ENCODE peak calls at places on chromosome 18, in nine cellular contexts. C is activated T-helper 1 cell treated with anti-CD3 and anti-CD28 coated beads, Interleukin-2, amount 50 U/mL, for 16 hours; S is activated naive CD4-positive, alpha-beta T cell treated with Interleukin-2 at 50 U/mL for 16 hours; D is mucosa of descending colon; A is astrocyte of the spinal cord; K is HT1080; E is fibroblast of the aortic adventitia; V is HuH-7.5; Q is upper lobe of right lung. Y is an unnamed sample.
A peak's percentile ranks its signal among the peaks of the same experiment; 100 is the strongest.

GRCh38 chr18:39945076-39945475 is 2010.0 kb upstream of the PIK3C3 start:
- DNase-seq in C (no peak), S (no peak), D (no peak), A (peak; percentile 45), K (no peak), E (no peak), V (no peak), Q (no peak), Y (no peak)

GRCh38 chr18:73943763-73944162 is 203.9 kb downstream of the FBXO15 start:
- DNase-seq in C (no peak), S (no peak), D (no peak), A (no peak), K (no peak), E (no peak), V (no peak), Q (no peak), Y (no peak)

GRCh38 chr18:50009772-50010171 is 185.2 kb downstream of the MYO5B start:
- DNase-seq in C (peak; percentile 2), S (peak; percentile 21), D (peak; percentile 64), A (no peak), K (peak; percentile 60), E (peak; percentile 18), V (peak; percentile 32), Q (peak; percentile 71), Y (peak; percentile 24)

GRCh38 chr18:76824754-76825153 is 2.4 kb downstream of the ZNF236 start:
- DNase-seq in C (no peak), S (no peak), D (no peak), A (no peak), K (no peak), E (no peak), V (no peak), Q (no peak), Y (no peak)

GRCh38 chr18:58355243-58355642 is 273.6 kb downstream of the ALPK2 start:
- DNase-seq in C (no peak), S (no peak), D (no peak), A (no peak), K (no peak), E (no peak), V (no peak), Q (no peak), Y (no peak)

GRCh38 chr18:48470484-48471180 is 61.4 kb upstream of the ZBTB7C start:
- DNase-seq in C (no peak), S (no peak), D (no peak), A (no peak), K (no peak), E (peak; percentile 83), V (no peak), Q (no peak), Y (no peak)

GRCh38 chr18:56550121-56550520 is 88.3 kb downstream of the TXNL1 start:
- DNase-seq in C (no peak), S (no peak), D (no peak), A (no peak), K (peak; percentile 26), E (peak; percentile 47), V (no peak), Q (no peak), Y (no peak)

GRCh38 chr18:61679836-61680235 is 213.0 kb downstream of the RNF152 start:
- DNase-seq in C (no peak), S (no peak), D (no peak), A (peak; percentile 20), K (no peak), E (no peak), V (no peak), Q (no peak), Y (no peak)

GRCh38 chr18:7684966-7685365 is 117.8 kb downstream of the PTPRM start:
- DNase-seq in C (no peak), S (no peak), D (no peak), A (no peak), K (peak; percentile 81), E (no peak), V (no peak), Q (no peak), Y (no peak)

GRCh38 chr18:41973989-41974388 is 19.0 kb downstream of the PIK3C3 start:
- DNase-seq in C (no peak), S (no peak), D (no peak), A (no peak), K (no peak), E (no peak), V (no peak), Q (no peak), Y (no peak)

GRCh38 chr18:79917351-79918088 is 33.9 kb downstream of the SLC66A2 start:
- DNase-seq in C (no peak), S (no peak), D (peak; percentile 13), A (no peak), K (no peak), E (no peak), V (no peak), Q (peak; percentile 61), Y (no peak)

GRCh38 chr18:47990981-47991380 is 60.5 kb upstream of the SMAD2 start:
- DNase-seq in C (no peak), S (no peak), D (no peak), A (no peak), K (no peak), E (no peak), V (no peak), Q (no peak), Y (no peak)